ENCODE peak calls at places on chromosome 7, in six cellular contexts. S is left ventricle myocardium inferior, V is B cell, T is upper lobe of left lung, H is colonic mucosa, B is AG04450. O is an unnamed sample.

GRCh38 chr7:28269700-28270361 is 89.2 kb upstream of the JAZF1 start:
- DNase-seq in S (no peak), V (no peak), T (no peak), H (no peak), B (no peak), O (no peak)

GRCh38 chr7:142919656-142920055 is 13.9 kb downstream of the TRPV5 start:
- DNase-seq in S (no peak), V (no peak), T (no peak), H (no peak), B (no peak), O (no peak)

GRCh38 chr7:134920026-134920758 is 66.1 kb upstream of the AGBL3 start:
- DNase-seq in S (no peak), V (no peak), T (no peak), H (no peak), B (peak), O (peak)

GRCh38 chr7:157565201-157565626 is 228.4 kb downstream of the DNAJB6 start:
- DNase-seq in S (no peak), V (no peak), T (no peak), H (no peak), B (no peak), O (no peak)

GRCh38 chr7:1225462-1226154 is 7.1 kb upstream of the UNCX start:
- DNase-seq in S (no peak), V (no peak), T (peak), H (peak), B (no peak), O (no peak)

GRCh38 chr7:150936018-150936417 is 42.1 kb downstream of the KCNH2 start:
- DNase-seq in S (no peak), V (no peak), T (no peak), H (no peak), B (no peak), O (no peak)

GRCh38 chr7:139016931-139017511 is 18.8 kb downstream of the ZC3HAV1L start:
- DNase-seq in S (peak), V (peak), T (no peak), H (peak), B (peak), O (peak)

GRCh38 chr7:121954803-121955202 is 81.8 kb downstream of the PTPRZ1 start:
- DNase-seq in S (no peak), V (no peak), T (no peak), H (no peak), B (peak), O (peak)

GRCh38 chr7:40763319-40764287 is 628.8 kb downstream of the SUGCT start:
- DNase-seq in S (no peak), V (no peak), T (no peak), H (no peak), B (peak), O (peak)

GRCh38 chr7:36777062-36777461 is 52.8 kb upstream of the AOAH start:
- DNase-seq in S (no peak), V (no peak), T (no peak), H (no peak), B (no peak), O (no peak)

GRCh38 chr7:140349172-140349771 is 49.1 kb downstream of the SLC37A3 start:
- DNase-seq in S (no peak), V (no peak), T (no peak), H (no peak), B (no peak), O (no peak)

GRCh38 chr7:21568762-21569161 is 25.9 kb downstream of the DNAH11 start:
- DNase-seq in S (no peak), V (no peak), T (no peak), H (no peak), B (no peak), O (no peak)
- TF ChIP-seq CTCF in S (peak), V (peak), T (peak), H (no peak), B (no peak), O (peak)

DNA sequence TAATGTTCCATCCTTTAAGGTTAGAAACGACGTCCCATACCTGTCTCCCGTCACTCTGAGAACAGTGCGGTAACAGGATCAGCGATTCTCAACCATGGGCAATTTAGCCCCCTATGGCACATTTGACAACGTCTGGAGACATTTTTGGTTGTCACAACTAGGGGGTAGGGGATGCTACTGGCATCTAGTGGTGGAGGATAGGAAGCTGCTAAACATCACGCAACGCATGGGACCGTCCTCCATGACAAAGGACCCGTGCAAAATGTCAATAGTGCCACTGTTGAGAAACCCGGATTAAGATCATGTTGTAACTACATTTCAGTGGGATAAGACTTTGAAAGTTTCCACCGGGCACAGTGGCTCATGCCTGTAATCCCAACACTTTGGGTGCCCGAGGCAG is 5.0 kb upstream of the PAXIP1 start:
- DNase-seq in S (no peak), V (peak), T (no peak), H (no peak), B (no peak), O (no peak)
- TF ChIP-seq CTCF in S (peak), V (peak), T (no peak), H (no peak), B (peak), O (peak)

GRCh38 chr7:128453836-128454804 is 1.6 kb upstream of the HILPDA start:
- DNase-seq in S (peak), V (no peak), T (no peak), H (peak), B (peak), O (no peak)

GRCh38 chr7:128454808-128455555 is 696 bp upstream of the HILPDA start:
- DNase-seq in S (no peak), V (no peak), T (peak), H (no peak), B (no peak), O (peak)

GRCh38 chr7:128458956-128459355 is 3.3 kb downstream of the HILPDA start:
- DNase-seq in S (no peak), V (no peak), T (no peak), H (no peak), B (no peak), O (no peak)

GRCh38 chr7:128452552-128452951 is 3.1 kb upstream of the HILPDA start:
- DNase-seq in S (no peak), V (no peak), T (no peak), H (no peak), B (no peak), O (no peak)

DNA sequence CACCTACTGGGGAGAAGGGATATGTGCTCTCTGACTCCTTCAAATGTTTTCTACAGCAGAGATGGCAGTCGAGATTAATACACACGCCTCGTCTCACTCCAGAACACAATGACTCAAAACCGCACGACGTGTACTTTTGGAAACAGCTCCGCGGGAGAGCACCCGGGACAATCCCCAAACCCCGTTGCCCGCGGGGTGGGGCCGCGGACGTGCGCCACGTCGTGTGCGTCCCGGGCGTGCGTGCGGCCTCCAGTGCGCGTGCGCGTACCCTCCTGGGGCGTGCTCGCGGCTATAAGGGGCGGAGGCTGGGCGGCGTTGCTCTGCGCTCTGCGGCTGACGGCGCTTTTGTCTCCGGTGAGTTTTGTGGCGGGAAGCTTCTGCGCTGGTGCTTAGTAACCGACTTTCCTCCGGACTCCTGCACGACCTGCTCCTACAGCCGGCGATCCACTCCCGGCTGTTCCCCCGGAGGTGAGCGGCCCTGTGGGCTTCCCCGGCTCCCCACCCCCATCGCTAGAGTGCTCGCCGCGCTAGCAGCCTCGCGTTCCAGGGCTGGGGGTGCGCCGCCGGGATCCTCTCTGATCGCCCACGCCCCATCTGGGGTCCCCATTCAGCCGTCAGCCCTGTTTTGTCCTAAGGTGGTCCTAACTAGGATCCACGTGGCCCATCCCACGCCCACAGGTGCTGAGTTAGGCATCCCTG is at the start of gene HILPDA:
- DNase-seq in S (peak), V (peak), T (peak), H (peak), B (peak), O (peak)
- TF ChIP-seq CTCF in S (no peak), V (no peak), T (no peak), H (no peak), B (peak), O (no peak)

DNA sequence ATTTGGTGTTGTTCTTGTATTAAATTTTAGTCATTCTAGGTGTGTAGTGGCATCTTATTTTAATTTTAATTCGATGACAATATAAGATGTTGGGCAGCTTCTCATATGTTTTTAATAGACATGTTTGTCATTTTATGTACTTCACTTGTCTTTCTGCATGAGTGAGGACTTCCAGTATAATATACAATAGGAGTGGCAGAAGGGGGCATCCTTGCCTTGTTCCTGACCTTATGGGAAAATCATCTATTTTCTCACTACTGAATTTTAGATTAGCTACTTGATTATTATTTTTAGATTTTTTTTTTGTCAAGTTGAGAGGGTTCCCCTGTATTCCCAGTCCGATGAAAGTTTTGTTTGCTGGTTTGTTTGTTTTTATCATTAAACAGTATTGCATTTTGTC is 495.2 kb upstream of the GRM3 start:
- DNase-seq in S (no peak), V (no peak), T (no peak), H (no peak), B (no peak), O (no peak)
- TF ChIP-seq CTCF in S (no peak), V (no peak), T (no peak), H (no peak), B (no peak), O (no peak)

DNA sequence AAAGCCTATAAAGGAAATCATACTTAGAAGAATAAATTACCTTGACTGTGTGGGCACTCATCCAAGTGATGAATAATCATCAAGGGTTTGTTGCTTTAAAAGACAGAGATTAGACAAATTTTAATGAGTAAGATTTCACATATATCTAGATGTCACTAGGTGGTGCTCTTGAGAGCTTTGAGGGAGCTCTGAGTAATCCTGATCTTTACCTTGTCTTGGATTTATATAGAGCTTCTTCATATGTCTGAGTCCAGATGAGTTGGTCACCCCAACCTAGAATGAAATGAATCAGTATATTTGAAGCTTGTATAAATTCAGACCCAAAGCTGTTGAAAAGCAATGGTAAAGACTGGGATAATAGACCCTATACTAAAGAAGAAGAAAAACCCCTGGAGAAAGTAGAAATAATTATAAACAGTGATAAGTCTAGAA is 3.7 kb downstream of the AGR2 start:
- DNase-seq in S (no peak), V (no peak), T (no peak), H (no peak), B (peak), O (peak)
- TF ChIP-seq CTCF in S (peak), V (peak), T (peak), H (peak), B (peak), O (peak)

O was measured in HFFc6.